ENCODE peak calls at places on chromosome X, in four cellular contexts. One of them, this sample, is unnamed. For H3K4me1, the result is how much of the 10 kb centered on the place peaks cover.

GRCh38 chrX:83160096-83160495 is 348.0 kb upstream of the POU3F4 start:
- DNase-seq in Peyer's patch: no peak
- DNase-seq in tibial artery: no peak
- DNase-seq in IMR-90: no peak
- DNase-seq in this sample: no peak

GRCh38 chrX:84046403-84046984 is 141.5 kb downstream of the RPS6KA6 start:
- DNase-seq in Peyer's patch: no peak
- DNase-seq in tibial artery: no peak
- DNase-seq in IMR-90: peak
- DNase-seq in this sample: no peak

GRCh38 chrX:85107407-85107806 is 103.7 kb downstream of the APOOL start:
- DNase-seq in Peyer's patch: no peak
- DNase-seq in tibial artery: no peak
- DNase-seq in IMR-90: no peak
- DNase-seq in this sample: no peak

GRCh38 chrX:139692908-139693307 is 15.1 kb downstream of the MCF2 start:
- DNase-seq in Peyer's patch: no peak
- DNase-seq in tibial artery: no peak
- DNase-seq in IMR-90: no peak
- DNase-seq in this sample: peak

GRCh38 chrX:346034-346813 is 27.6 kb upstream of the GTPBP6 start:
- DNase-seq in Peyer's patch: no peak
- DNase-seq in tibial artery: no peak
- DNase-seq in IMR-90: no peak
- DNase-seq in this sample: no peak

GRCh38 chrX:3811331-3812311 is 98.2 kb upstream of the PRKX start:
- DNase-seq in Peyer's patch: no peak
- DNase-seq in tibial artery: no peak
- DNase-seq in IMR-90: peak
- DNase-seq in this sample: peak

GRCh38 chrX:38009641-38010040 is 3.3 kb downstream of the SYTL5 start:
- DNase-seq in Peyer's patch: no peak
- DNase-seq in tibial artery: no peak
- DNase-seq in IMR-90: no peak
- DNase-seq in this sample: no peak

GRCh38 chrX:9180623-9181022 is 146.7 kb upstream of the FAM9B start:
- DNase-seq in Peyer's patch: no peak
- DNase-seq in tibial artery: no peak
- DNase-seq in IMR-90: no peak
- DNase-seq in this sample: no peak

GRCh38 chrX:146707781-146708180 is 101.8 kb upstream of the CXorf51B start:
- DNase-seq in Peyer's patch: no peak
- DNase-seq in tibial artery: no peak
- DNase-seq in IMR-90: no peak
- DNase-seq in this sample: no peak

GRCh38 chrX:47248576-47248975 is 15.8 kb downstream of the USP11 start:
- DNase-seq in Peyer's patch: no peak
- DNase-seq in tibial artery: no peak
- DNase-seq in IMR-90: no peak
- DNase-seq in this sample: peak

GRCh38 chrX:66050140-66050569 is 10.3 kb upstream of the VSIG4 start:
- DNase-seq in Peyer's patch: no peak
- DNase-seq in tibial artery: peak
- DNase-seq in IMR-90: no peak
- DNase-seq in this sample: no peak

GRCh38 chrX:42602566-42602965 is 175.4 kb downstream of the PPP1R2C start:
- DNase-seq in Peyer's patch: no peak
- DNase-seq in tibial artery: no peak
- DNase-seq in IMR-90: no peak
- DNase-seq in this sample: no peak

GRCh38 chrX:66622209-66622608 is 16.7 kb downstream of the EDA2R start:
- DNase-seq in Peyer's patch: no peak
- DNase-seq in tibial artery: no peak
- DNase-seq in IMR-90: peak
- DNase-seq in this sample: no peak

GRCh38 chrX:45850775-45851433 is 650.2 kb upstream of the DIPK2B start:
- DNase-seq in Peyer's patch: peak
- DNase-seq in tibial artery: peak
- DNase-seq in IMR-90: peak
- DNase-seq in this sample: no peak

GRCh38 chrX:50863471-50863870 is 47.1 kb upstream of the BMP15 start:
- DNase-seq in Peyer's patch: no peak
- DNase-seq in tibial artery: no peak
- DNase-seq in IMR-90: no peak
- DNase-seq in this sample: no peak

GRCh38 chrX:53813663-53814440 is 127.3 kb upstream of the HUWE1 start:
- DNase-seq in Peyer's patch: no peak
- DNase-seq in tibial artery: no peak
- DNase-seq in IMR-90: no peak
- DNase-seq in this sample: no peak

GRCh38 chrX:55487143-55487542 is 2.5 kb downstream of the USP51 start:
- DNase-seq in Peyer's patch: no peak
- DNase-seq in tibial artery: peak
- DNase-seq in IMR-90: no peak
- DNase-seq in this sample: no peak

GRCh38 chrX:71128166-71128833 is 9.9 kb downstream of the MED12 start:
- DNase-seq in Peyer's patch: no peak
- DNase-seq in tibial artery: no peak
- DNase-seq in IMR-90: peak
- DNase-seq in this sample: no peak

GRCh38 chrX:17964871-17965270 is 103.8 kb upstream of the RAI2 start:
- DNase-seq in Peyer's patch: no peak
- DNase-seq in tibial artery: no peak
- DNase-seq in IMR-90: no peak
- DNase-seq in this sample: no peak

GRCh38 chrX:49878128-49878833 is 1.0 kb upstream of the USP27X start:
- DNase-seq in Peyer's patch: no peak
- DNase-seq in tibial artery: no peak
- DNase-seq in IMR-90: no peak
- DNase-seq in this sample: peak

GRCh38 chrX:136823175-136823574 is 42.4 kb upstream of the ARHGEF6 start:
- DNase-seq in Peyer's patch: no peak
- DNase-seq in tibial artery: no peak
- DNase-seq in IMR-90: peak
- DNase-seq in this sample: no peak

GRCh38 chrX:37876716-37877115 is 29.3 kb upstream of the DYNLT3 start:
- DNase-seq in Peyer's patch: no peak
- DNase-seq in tibial artery: no peak
- DNase-seq in IMR-90: no peak
- DNase-seq in this sample: no peak

GRCh38 chrX:123432362-123433150 is 248.5 kb downstream of the GRIA3 start:
- DNase-seq in Peyer's patch: no peak
- DNase-seq in tibial artery: no peak
- DNase-seq in IMR-90: no peak
- DNase-seq in this sample: no peak

GRCh38 chrX:87873988-87874500 is 356.4 kb downstream of the KLHL4 start:
- DNase-seq in Peyer's patch: no peak
- DNase-seq in tibial artery: no peak
- DNase-seq in IMR-90: no peak
- DNase-seq in this sample: no peak

GRCh38 chrX:130393451-130394074 is 8.1 kb upstream of the GPR119 start:
- DNase-seq in Peyer's patch: no peak
- DNase-seq in tibial artery: peak
- DNase-seq in IMR-90: peak
- DNase-seq in this sample: peak

GRCh38 chrX:413322-414201 is 26.9 kb upstream of the PPP2R3B start:
- DNase-seq in Peyer's patch: no peak
- DNase-seq in tibial artery: peak
- DNase-seq in IMR-90: peak
- DNase-seq in this sample: peak

GRCh38 chrX:133005038-133005437 is 46.6 kb upstream of the HS6ST2 start:
- DNase-seq in Peyer's patch: no peak
- DNase-seq in tibial artery: no peak
- DNase-seq in IMR-90: peak
- DNase-seq in this sample: no peak

GRCh38 chrX:4682637-4683036 is 969.2 kb upstream of the PRKX start:
- DNase-seq in Peyer's patch: no peak
- DNase-seq in tibial artery: no peak
- DNase-seq in IMR-90: no peak
- DNase-seq in this sample: no peak

GRCh38 chrX:27680726-27681125 is 90.6 kb downstream of the DCAF8L2 start:
- DNase-seq in Peyer's patch: no peak
- DNase-seq in tibial artery: no peak
- DNase-seq in IMR-90: peak
- DNase-seq in this sample: no peak

GRCh38 chrX:46325312-46325877 is 219.8 kb downstream of the ZNF674 start:
- DNase-seq in Peyer's patch: no peak
- DNase-seq in tibial artery: no peak
- DNase-seq in IMR-90: peak
- DNase-seq in this sample: peak

GRCh38 chrX:119698835-119699234 is 5.9 kb upstream of the SEPTIN6 start:
- DNase-seq in Peyer's patch: no peak
- DNase-seq in tibial artery: no peak
- DNase-seq in IMR-90: peak
- DNase-seq in this sample: peak

GRCh38 chrX:110026099-110026844 is 23.4 kb downstream of the TMEM164 start:
- DNase-seq in Peyer's patch: no peak
- DNase-seq in tibial artery: peak
- DNase-seq in IMR-90: no peak
- DNase-seq in this sample: no peak

GRCh38 chrX:128106630-128107029 is 54.4 kb upstream of the ACTRT1 start:
- DNase-seq in Peyer's patch: no peak
- DNase-seq in tibial artery: no peak
- DNase-seq in IMR-90: no peak
- DNase-seq in this sample: no peak

GRCh38 chrX:40088299-40088625 is 9.5 kb downstream of the BCOR start:
- DNase-seq in Peyer's patch: no peak
- DNase-seq in tibial artery: no peak
- DNase-seq in IMR-90: no peak
- DNase-seq in this sample: no peak
- H3K4me1 ChIP-seq in Peyer's patch: half or more
- H3K4me1 ChIP-seq in tibial artery: half or more
- H3K4me1 ChIP-seq in IMR-90: under half
- H3K4me1 ChIP-seq in this sample: under half

DNA sequence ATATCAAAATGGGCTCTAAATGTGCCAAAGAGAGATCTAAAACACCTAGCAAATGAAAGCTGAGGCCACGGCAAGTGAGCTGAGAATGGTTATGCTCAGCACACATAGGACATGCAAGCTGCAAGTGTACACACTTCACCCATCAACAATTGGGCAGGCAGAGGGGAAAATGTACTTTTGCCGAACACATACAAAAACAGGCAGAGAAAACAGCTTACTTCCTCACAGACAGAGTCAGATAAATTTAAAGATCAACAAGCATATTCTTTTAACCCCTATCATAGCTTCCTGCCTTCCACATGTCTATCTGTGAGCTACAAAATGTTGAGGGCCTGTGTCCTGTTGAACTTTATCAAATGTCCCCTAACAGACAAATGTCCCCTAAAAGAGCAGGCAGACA is 60.3 kb downstream of the SH3KBP1 start:
- DNase-seq in Peyer's patch: no peak
- DNase-seq in tibial artery: no peak
- DNase-seq in IMR-90: no peak
- DNase-seq in this sample: no peak
- H3K4me1 ChIP-seq in Peyer's patch: under half
- H3K4me1 ChIP-seq in tibial artery: under half
- H3K4me1 ChIP-seq in IMR-90: under half
- H3K4me1 ChIP-seq in this sample: under half

GRCh38 chrX:147916375-147916968 is 4.8 kb downstream of the FMR1 start:
- DNase-seq in Peyer's patch: no peak
- DNase-seq in tibial artery: no peak
- DNase-seq in IMR-90: no peak
- DNase-seq in this sample: no peak
- H3K4me1 ChIP-seq in Peyer's patch: under half
- H3K4me1 ChIP-seq in tibial artery: under half
- H3K4me1 ChIP-seq in IMR-90: under half
- H3K4me1 ChIP-seq in this sample: under half

GRCh38 chrX:12973561-12974216 is 1.2 kb upstream of the TMSB4X start:
- DNase-seq in Peyer's patch: no peak
- DNase-seq in tibial artery: no peak
- DNase-seq in IMR-90: no peak
- DNase-seq in this sample: no peak
- H3K4me1 ChIP-seq in Peyer's patch: under half
- H3K4me1 ChIP-seq in tibial artery: under half
- H3K4me1 ChIP-seq in IMR-90: under half
- H3K4me1 ChIP-seq in this sample: under half

DNA sequence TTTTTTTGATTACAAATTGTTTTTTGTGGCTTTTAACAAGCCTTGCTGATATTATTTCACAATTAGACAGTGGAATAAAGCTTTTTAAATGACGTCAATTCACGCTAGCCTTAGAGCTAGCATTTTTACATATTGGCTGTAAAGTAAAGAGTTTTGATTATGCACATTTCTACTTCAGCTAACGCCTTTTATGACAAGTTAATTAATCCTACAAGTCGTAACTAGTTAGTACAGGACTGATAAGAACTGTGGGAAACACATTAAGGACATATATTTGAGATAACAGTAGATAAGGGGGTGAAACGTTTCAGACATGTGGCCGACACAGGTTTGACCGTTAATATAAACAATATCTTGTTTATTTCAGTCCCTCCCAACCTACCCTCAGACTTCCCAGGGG is 95.7 kb upstream of the ATXN3L start:
- DNase-seq in Peyer's patch: no peak
- DNase-seq in tibial artery: no peak
- DNase-seq in IMR-90: no peak
- DNase-seq in this sample: no peak
- H3K4me1 ChIP-seq in Peyer's patch: under half
- H3K4me1 ChIP-seq in tibial artery: under half
- H3K4me1 ChIP-seq in IMR-90: under half
- H3K4me1 ChIP-seq in this sample: under half

GRCh38 chrX:24990585-24990984 is 25.2 kb downstream of the ARX start:
- DNase-seq in Peyer's patch: no peak
- DNase-seq in tibial artery: no peak
- DNase-seq in IMR-90: no peak
- DNase-seq in this sample: no peak
- H3K4me1 ChIP-seq in Peyer's patch: under half
- H3K4me1 ChIP-seq in tibial artery: under half
- H3K4me1 ChIP-seq in IMR-90: under half
- H3K4me1 ChIP-seq in this sample: under half